ENCODE peak calls at places on chromosomes 11 and 22, in five cellular contexts. One of them, this sample, is unnamed. For H3K4me1, the result is how much of the 10 kb centered on the place peaks cover.

GRCh38 chr11:118901494-118902335 is 18.0 kb downstream of the CXCR5 start:
- DNase-seq in cardiac muscle cell: no peak
- DNase-seq in body of pancreas: peak
- DNase-seq in ovary: no peak
- DNase-seq in SJSA1: no peak
- DNase-seq in this sample: peak

GRCh38 chr22:44116755-44117684 is 63.7 kb upstream of the PARVG start:
- DNase-seq in cardiac muscle cell: no peak
- DNase-seq in body of pancreas: no peak
- DNase-seq in ovary: no peak
- DNase-seq in SJSA1: no peak
- DNase-seq in this sample: no peak

GRCh38 chr11:133991101-133991500 is 34.3 kb upstream of the IGSF9B start:
- DNase-seq in cardiac muscle cell: no peak
- DNase-seq in body of pancreas: no peak
- DNase-seq in ovary: no peak
- DNase-seq in SJSA1: no peak
- DNase-seq in this sample: no peak

GRCh38 chr11:87252869-87253268 is 215.1 kb downstream of the TMEM135 start:
- DNase-seq in cardiac muscle cell: no peak
- DNase-seq in body of pancreas: no peak
- DNase-seq in ovary: no peak
- DNase-seq in SJSA1: no peak
- DNase-seq in this sample: no peak

GRCh38 chr11:85712953-85713352 is 27.0 kb upstream of the CCDC89 start:
- DNase-seq in cardiac muscle cell: no peak
- DNase-seq in body of pancreas: no peak
- DNase-seq in ovary: no peak
- DNase-seq in SJSA1: no peak
- DNase-seq in this sample: no peak

GRCh38 chr11:126930100-126930841 is 70.3 kb downstream of the KIRREL3 start:
- DNase-seq in cardiac muscle cell: no peak
- DNase-seq in body of pancreas: no peak
- DNase-seq in ovary: no peak
- DNase-seq in SJSA1: no peak
- DNase-seq in this sample: no peak

GRCh38 chr22:24875862-24876506 is 70.0 kb downstream of the SGSM1 start:
- DNase-seq in cardiac muscle cell: peak
- DNase-seq in body of pancreas: no peak
- DNase-seq in ovary: no peak
- DNase-seq in SJSA1: no peak
- DNase-seq in this sample: no peak

GRCh38 chr11:77418155-77418980 is 55.5 kb downstream of the PAK1 start:
- DNase-seq in cardiac muscle cell: no peak
- DNase-seq in body of pancreas: no peak
- DNase-seq in ovary: no peak
- DNase-seq in SJSA1: no peak
- DNase-seq in this sample: no peak

GRCh38 chr11:43543313-43543712 is 137.2 kb upstream of the HSD17B12 start:
- DNase-seq in cardiac muscle cell: no peak
- DNase-seq in body of pancreas: no peak
- DNase-seq in ovary: no peak
- DNase-seq in SJSA1: no peak
- DNase-seq in this sample: no peak

GRCh38 chr11:62061356-62062222 is 62.2 kb upstream of the INCENP start:
- DNase-seq in cardiac muscle cell: no peak
- DNase-seq in body of pancreas: peak
- DNase-seq in ovary: no peak
- DNase-seq in SJSA1: no peak
- DNase-seq in this sample: no peak

GRCh38 chr11:103714246-103714645 is 322.2 kb upstream of the DDI1 start:
- DNase-seq in cardiac muscle cell: no peak
- DNase-seq in body of pancreas: no peak
- DNase-seq in ovary: no peak
- DNase-seq in SJSA1: no peak
- DNase-seq in this sample: no peak

GRCh38 chr22:38260760-38261477 is 11.9 kb downstream of the TMEM184B start:
- DNase-seq in cardiac muscle cell: no peak
- DNase-seq in body of pancreas: no peak
- DNase-seq in ovary: no peak
- DNase-seq in SJSA1: no peak
- DNase-seq in this sample: no peak

GRCh38 chr11:121520243-121521144 is 67.7 kb upstream of the SORL1-AS1 start:
- DNase-seq in cardiac muscle cell: no peak
- DNase-seq in body of pancreas: no peak
- DNase-seq in ovary: no peak
- DNase-seq in SJSA1: no peak
- DNase-seq in this sample: no peak

GRCh38 chr22:46081831-46082210 is 68.5 kb upstream of the PPARA start:
- DNase-seq in cardiac muscle cell: no peak
- DNase-seq in body of pancreas: peak
- DNase-seq in ovary: no peak
- DNase-seq in SJSA1: no peak
- DNase-seq in this sample: no peak

GRCh38 chr22:46084943-46085830 is 65.1 kb upstream of the PPARA start:
- DNase-seq in cardiac muscle cell: no peak
- DNase-seq in body of pancreas: peak
- DNase-seq in ovary: peak
- DNase-seq in SJSA1: peak
- DNase-seq in this sample: no peak

GRCh38 chr22:46084376-46084775 is 66.0 kb upstream of the PPARA start:
- DNase-seq in cardiac muscle cell: no peak
- DNase-seq in body of pancreas: no peak
- DNase-seq in ovary: no peak
- DNase-seq in SJSA1: no peak
- DNase-seq in this sample: no peak

GRCh38 chr22:46082633-46083032 is 67.7 kb upstream of the PPARA start:
- DNase-seq in cardiac muscle cell: no peak
- DNase-seq in body of pancreas: no peak
- DNase-seq in ovary: no peak
- DNase-seq in SJSA1: peak
- DNase-seq in this sample: no peak

DNA sequence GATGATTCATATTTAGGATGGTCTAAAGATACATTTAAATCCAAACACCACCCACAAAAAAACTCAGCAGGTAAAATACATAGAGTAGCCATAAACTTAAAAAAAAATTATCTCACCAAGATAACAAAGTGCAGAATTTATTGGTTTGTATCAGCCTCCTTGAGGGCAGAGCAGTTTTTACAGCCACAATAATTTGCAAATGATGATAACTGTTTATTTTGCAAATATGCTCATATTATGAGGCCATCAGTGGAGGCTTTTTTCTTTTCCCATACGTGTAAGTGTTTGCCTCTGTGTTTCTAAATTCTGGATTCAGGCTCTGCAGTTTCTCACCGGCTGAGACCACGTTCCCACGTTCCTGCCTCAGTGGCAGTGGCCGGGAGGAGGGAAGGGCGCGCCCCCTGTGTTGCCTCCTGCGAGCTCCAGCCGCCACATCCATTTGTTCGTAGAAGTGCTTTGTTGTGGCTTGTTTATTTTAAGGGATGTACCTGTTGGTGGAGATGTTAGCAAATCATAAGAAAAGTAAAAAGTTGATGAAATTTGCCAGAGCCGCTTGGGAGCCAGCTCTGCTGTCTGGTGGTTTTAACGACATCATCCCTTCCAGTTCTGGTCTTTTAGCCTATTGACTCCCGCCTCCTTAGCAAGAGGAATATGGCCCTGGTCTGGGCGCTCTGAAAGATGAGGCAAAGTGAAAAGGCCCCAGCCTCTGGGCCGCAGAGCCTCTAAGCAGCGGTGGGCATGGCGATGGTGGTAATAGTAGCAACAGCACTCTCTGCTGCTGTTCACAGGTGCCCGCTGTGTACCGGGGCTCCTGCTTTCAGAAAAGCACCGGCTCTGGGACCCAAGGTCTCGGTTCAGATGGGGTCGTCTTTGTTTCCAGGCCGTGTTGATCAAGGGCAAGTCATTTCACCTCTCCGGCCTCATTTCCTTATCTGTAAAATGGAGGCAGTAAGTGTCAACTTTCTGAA is 66.7 kb upstream of the PPARA start:
- DNase-seq in cardiac muscle cell: no peak
- DNase-seq in body of pancreas: peak
- DNase-seq in ovary: no peak
- DNase-seq in SJSA1: peak
- DNase-seq in this sample: no peak
- H3K27ac ChIP-seq in cardiac muscle cell: no peak
- H3K27ac ChIP-seq in body of pancreas: peak
- H3K27ac ChIP-seq in ovary: peak
- H3K27ac ChIP-seq in SJSA1: peak
- H3K27ac ChIP-seq in this sample: no peak

GRCh38 chr11:843818-844692 is 1.4 kb downstream of the TSPAN4 start:
- DNase-seq in cardiac muscle cell: peak
- DNase-seq in body of pancreas: peak
- DNase-seq in ovary: peak
- DNase-seq in SJSA1: peak
- DNase-seq in this sample: no peak

GRCh38 chr11:843086-843704 is 543 bp downstream of the TSPAN4 start:
- DNase-seq in cardiac muscle cell: no peak
- DNase-seq in body of pancreas: no peak
- DNase-seq in ovary: no peak
- DNase-seq in SJSA1: peak
- DNase-seq in this sample: no peak

GRCh38 chr11:845872-846271 is 3.2 kb downstream of the TSPAN4 start:
- DNase-seq in cardiac muscle cell: no peak
- DNase-seq in body of pancreas: no peak
- DNase-seq in ovary: no peak
- DNase-seq in SJSA1: peak
- DNase-seq in this sample: no peak

GRCh38 chr11:846496-847098 is 3.9 kb downstream of the TSPAN4 start:
- DNase-seq in cardiac muscle cell: no peak
- DNase-seq in body of pancreas: no peak
- DNase-seq in ovary: no peak
- DNase-seq in SJSA1: no peak
- DNase-seq in this sample: no peak

DNA sequence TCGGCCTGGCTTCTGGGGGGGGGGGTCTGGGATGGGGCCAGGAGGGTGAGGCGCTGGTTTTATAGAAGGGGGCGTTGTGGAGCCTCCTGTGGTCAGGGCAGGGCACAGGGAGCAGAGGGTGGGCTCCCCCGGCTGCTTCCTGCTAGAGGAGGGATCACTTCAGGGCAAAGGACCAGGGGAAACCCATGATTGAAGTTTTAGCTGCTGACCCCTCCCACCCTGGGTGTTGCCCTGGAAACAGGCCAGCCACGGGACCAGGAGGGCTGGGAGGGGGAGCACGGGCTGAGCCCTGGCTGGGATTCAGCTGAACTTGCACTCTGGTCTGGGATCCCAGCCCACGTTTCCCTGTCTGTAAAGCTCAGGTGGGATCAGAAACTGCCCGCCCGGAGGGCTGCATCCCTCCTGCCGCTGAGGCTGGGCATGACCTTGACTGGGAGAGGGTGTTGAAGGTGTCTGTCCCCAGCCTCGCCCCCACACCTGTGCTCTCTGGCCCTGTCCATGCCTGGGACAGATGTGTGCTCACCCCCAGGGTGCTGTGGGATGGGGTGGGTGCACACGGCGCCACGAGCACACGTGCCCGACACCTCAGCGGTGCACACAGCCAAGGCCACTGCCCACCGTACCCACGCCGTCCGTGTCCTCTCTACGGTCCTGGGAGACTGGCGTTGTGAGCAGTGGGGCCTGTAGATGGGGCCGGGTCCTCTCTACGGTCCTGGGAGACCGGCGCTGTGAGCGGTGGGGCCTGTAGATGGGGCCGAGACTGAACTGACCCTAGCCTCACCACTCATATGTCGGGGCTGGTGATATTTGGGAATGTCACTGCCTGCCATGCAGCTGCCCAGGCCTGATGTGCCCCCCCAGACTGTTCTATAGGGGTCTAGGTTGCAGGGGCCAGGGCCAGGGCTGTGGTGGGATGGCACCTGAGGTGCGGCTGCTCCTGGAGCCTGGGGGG is 2.3 kb downstream of the TSPAN4 start:
- DNase-seq in cardiac muscle cell: peak
- DNase-seq in body of pancreas: peak
- DNase-seq in ovary: peak
- DNase-seq in SJSA1: peak
- DNase-seq in this sample: no peak
- H3K4me1 ChIP-seq in cardiac muscle cell: under half
- H3K4me1 ChIP-seq in body of pancreas: half or more
- H3K4me1 ChIP-seq in ovary: under half
- H3K4me1 ChIP-seq in SJSA1: under half
- H3K4me1 ChIP-seq in this sample: under half

GRCh38 chr22:45683248-45683647 is 11.6 kb downstream of the ATXN10 start:
- DNase-seq in cardiac muscle cell: no peak
- DNase-seq in body of pancreas: no peak
- DNase-seq in ovary: no peak
- DNase-seq in SJSA1: no peak
- DNase-seq in this sample: no peak

GRCh38 chr22:45684169-45684568 is 12.5 kb downstream of the ATXN10 start:
- DNase-seq in cardiac muscle cell: no peak
- DNase-seq in body of pancreas: no peak
- DNase-seq in ovary: no peak
- DNase-seq in SJSA1: no peak
- DNase-seq in this sample: no peak

GRCh38 chr22:45683680-45684079 is 12.0 kb downstream of the ATXN10 start:
- DNase-seq in cardiac muscle cell: no peak
- DNase-seq in body of pancreas: no peak
- DNase-seq in ovary: no peak
- DNase-seq in SJSA1: no peak
- DNase-seq in this sample: no peak

GRCh38 chr22:45680932-45681700 is 9.5 kb downstream of the ATXN10 start:
- DNase-seq in cardiac muscle cell: no peak
- DNase-seq in body of pancreas: no peak
- DNase-seq in ovary: no peak
- DNase-seq in SJSA1: peak
- DNase-seq in this sample: no peak

GRCh38 chr22:45682069-45682468 is 10.4 kb downstream of the ATXN10 start:
- DNase-seq in cardiac muscle cell: no peak
- DNase-seq in body of pancreas: no peak
- DNase-seq in ovary: no peak
- DNase-seq in SJSA1: peak
- DNase-seq in this sample: no peak
- H3K27ac ChIP-seq in cardiac muscle cell: no peak
- H3K27ac ChIP-seq in body of pancreas: no peak
- H3K27ac ChIP-seq in ovary: no peak
- H3K27ac ChIP-seq in SJSA1: peak
- H3K27ac ChIP-seq in this sample: no peak

DNA sequence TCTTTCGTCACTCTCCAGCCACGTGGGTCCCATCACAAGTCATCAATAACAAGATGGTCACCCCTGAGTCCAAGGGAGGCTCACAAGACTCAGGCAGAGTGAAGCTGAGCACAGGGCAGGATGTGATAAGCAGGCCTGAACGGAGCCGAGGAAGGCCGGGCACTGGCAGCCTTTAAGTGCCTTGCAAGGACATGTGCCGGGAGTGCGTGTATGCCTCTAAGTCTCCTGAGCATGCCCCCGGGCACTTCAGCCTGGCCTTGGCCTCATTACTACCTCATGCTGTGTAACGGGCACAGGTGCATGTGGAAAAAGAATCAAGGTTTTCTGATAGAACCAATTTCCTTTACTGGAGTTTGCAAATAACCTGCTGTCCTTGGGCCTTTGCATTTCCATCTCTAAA is 55.8 kb downstream of the UBASH3B start:
- DNase-seq in cardiac muscle cell: no peak
- DNase-seq in body of pancreas: no peak
- DNase-seq in ovary: no peak
- DNase-seq in SJSA1: no peak
- DNase-seq in this sample: no peak
- H3K4me1 ChIP-seq in cardiac muscle cell: under half
- H3K4me1 ChIP-seq in body of pancreas: under half
- H3K4me1 ChIP-seq in ovary: under half
- H3K4me1 ChIP-seq in SJSA1: under half
- H3K4me1 ChIP-seq in this sample: under half

GRCh38 chr11:78562398-78562797 is 12.3 kb downstream of the NARS2 start:
- DNase-seq in cardiac muscle cell: no peak
- DNase-seq in body of pancreas: no peak
- DNase-seq in ovary: no peak
- DNase-seq in SJSA1: peak
- DNase-seq in this sample: no peak
- H3K27ac ChIP-seq in cardiac muscle cell: no peak
- H3K27ac ChIP-seq in body of pancreas: peak
- H3K27ac ChIP-seq in ovary: peak
- H3K27ac ChIP-seq in SJSA1: peak
- H3K27ac ChIP-seq in this sample: no peak

This sample was measured in CD4-positive, alpha-beta memory T cell.